ENCODE peak calls at places on chromosomes 6 and 20, in five cellular contexts. One of them, this sample, is unnamed.

GRCh38 chr6:53395986-53396385 is 47.2 kb upstream of the ELOVL5 start:
- DNase-seq in HCT116: no peak
- DNase-seq in uterus: no peak
- DNase-seq in tibial artery: no peak
- DNase-seq in psoas muscle: no peak
- DNase-seq in this sample: no peak

GRCh38 chr6:81736428-81736827 is 16.1 kb downstream of the TENT5A start:
- DNase-seq in HCT116: no peak
- DNase-seq in uterus: no peak
- DNase-seq in tibial artery: no peak
- DNase-seq in psoas muscle: no peak
- DNase-seq in this sample: no peak

GRCh38 chr6:112362827-112363565 is 15.9 kb downstream of the RFPL4B start:
- DNase-seq in HCT116: no peak
- DNase-seq in uterus: no peak
- DNase-seq in tibial artery: no peak
- DNase-seq in psoas muscle: no peak
- DNase-seq in this sample: no peak

GRCh38 chr6:112983741-112984221 is 636.7 kb downstream of the RFPL4B start:
- DNase-seq in HCT116: no peak
- DNase-seq in uterus: no peak
- DNase-seq in tibial artery: no peak
- DNase-seq in psoas muscle: no peak
- DNase-seq in this sample: no peak

GRCh38 chr20:61173966-61174725 is 77.9 kb upstream of the CDH4 start:
- DNase-seq in HCT116: no peak
- DNase-seq in uterus: no peak
- DNase-seq in tibial artery: no peak
- DNase-seq in psoas muscle: no peak
- DNase-seq in this sample: no peak

GRCh38 chr6:124073021-124073420 is 269.4 kb downstream of the NKAIN2 start:
- DNase-seq in HCT116: no peak
- DNase-seq in uterus: no peak
- DNase-seq in tibial artery: no peak
- DNase-seq in psoas muscle: no peak
- DNase-seq in this sample: no peak

GRCh38 chr20:34293119-34293518 is 10.0 kb downstream of the AHCY start:
- DNase-seq in HCT116: no peak
- DNase-seq in uterus: no peak
- DNase-seq in tibial artery: no peak
- DNase-seq in psoas muscle: no peak
- DNase-seq in this sample: no peak

GRCh38 chr6:152099816-152100618 is 292.5 kb downstream of the ESR1 start:
- DNase-seq in HCT116: no peak
- DNase-seq in uterus: no peak
- DNase-seq in tibial artery: peak; percentile 47
- DNase-seq in psoas muscle: peak; percentile 81
- DNase-seq in this sample: peak; percentile 73

GRCh38 chr6:37319156-37319555 is 34.6 kb upstream of the RNF8 start:
- DNase-seq in HCT116: no peak
- DNase-seq in uterus: no peak
- DNase-seq in tibial artery: no peak
- DNase-seq in psoas muscle: no peak
- DNase-seq in this sample: no peak

GRCh38 chr20:58886546-58886945 is 34.0 kb downstream of the GNAS start:
- DNase-seq in HCT116: no peak
- DNase-seq in uterus: no peak
- DNase-seq in tibial artery: no peak
- DNase-seq in psoas muscle: no peak
- DNase-seq in this sample: no peak

GRCh38 chr6:107361568-107362270 is 97.6 kb downstream of the PDSS2 start:
- DNase-seq in HCT116: no peak
- DNase-seq in uterus: no peak
- DNase-seq in tibial artery: no peak
- DNase-seq in psoas muscle: no peak
- DNase-seq in this sample: no peak

GRCh38 chr6:15254074-15254975 is 8.5 kb downstream of the JARID2 start:
- DNase-seq in HCT116: no peak
- DNase-seq in uterus: no peak
- DNase-seq in tibial artery: no peak
- DNase-seq in psoas muscle: no peak
- DNase-seq in this sample: no peak

GRCh38 chr20:34604980-34605788 is 46.7 kb downstream of the MAP1LC3A start:
- DNase-seq in HCT116: no peak
- DNase-seq in uterus: peak; percentile 53
- DNase-seq in tibial artery: no peak
- DNase-seq in psoas muscle: no peak
- DNase-seq in this sample: no peak

GRCh38 chr6:15110721-15111354 is 135.0 kb upstream of the JARID2 start:
- DNase-seq in HCT116: no peak
- DNase-seq in uterus: no peak
- DNase-seq in tibial artery: no peak
- DNase-seq in psoas muscle: no peak
- DNase-seq in this sample: no peak

GRCh38 chr6:149995971-149996370 is 29.4 kb downstream of the RAET1L start:
- DNase-seq in HCT116: no peak
- DNase-seq in uterus: no peak
- DNase-seq in tibial artery: no peak
- DNase-seq in psoas muscle: no peak
- DNase-seq in this sample: no peak

GRCh38 chr6:169669889-169670288 is 31.9 kb downstream of the WDR27 start:
- DNase-seq in HCT116: no peak
- DNase-seq in uterus: no peak
- DNase-seq in tibial artery: no peak
- DNase-seq in psoas muscle: no peak
- DNase-seq in this sample: no peak

GRCh38 chr6:148593813-148594170 is 153.0 kb upstream of the UST start:
- DNase-seq in HCT116: no peak
- DNase-seq in uterus: no peak
- DNase-seq in tibial artery: no peak
- DNase-seq in psoas muscle: no peak
- DNase-seq in this sample: no peak

GRCh38 chr6:27542485-27542884 is 69.6 kb upstream of the ZNF184 start:
- DNase-seq in HCT116: no peak
- DNase-seq in uterus: no peak
- DNase-seq in tibial artery: no peak
- DNase-seq in psoas muscle: no peak
- DNase-seq in this sample: no peak

GRCh38 chr6:17907467-17908229 is 79.8 kb downstream of the KIF13A start:
- DNase-seq in HCT116: peak; percentile 48
- DNase-seq in uterus: peak; percentile 80
- DNase-seq in tibial artery: peak; percentile 89
- DNase-seq in psoas muscle: peak; percentile 90
- DNase-seq in this sample: peak; percentile 91

GRCh38 chr20:51712501-51713212 is 55.5 kb downstream of the ATP9A start:
- DNase-seq in HCT116: peak; percentile 15
- DNase-seq in uterus: no peak
- DNase-seq in tibial artery: no peak
- DNase-seq in psoas muscle: no peak
- DNase-seq in this sample: no peak

GRCh38 chr6:14925627-14926026 is 320.2 kb upstream of the JARID2 start:
- DNase-seq in HCT116: no peak
- DNase-seq in uterus: no peak
- DNase-seq in tibial artery: no peak
- DNase-seq in psoas muscle: no peak
- DNase-seq in this sample: no peak

GRCh38 chr6:97885844-97886243 is 602.8 kb upstream of the MMS22L start:
- DNase-seq in HCT116: no peak
- DNase-seq in uterus: no peak
- DNase-seq in tibial artery: no peak
- DNase-seq in psoas muscle: no peak
- DNase-seq in this sample: no peak

GRCh38 chr20:63333241-63333836 is 27.8 kb downstream of the CHRNA4 start:
- DNase-seq in HCT116: no peak
- DNase-seq in uterus: no peak
- DNase-seq in tibial artery: no peak
- DNase-seq in psoas muscle: peak; percentile 44
- DNase-seq in this sample: no peak

GRCh38 chr6:116218172-116218633 is 35.7 kb downstream of the TSPYL4 start:
- DNase-seq in HCT116: no peak
- DNase-seq in uterus: no peak
- DNase-seq in tibial artery: no peak
- DNase-seq in psoas muscle: no peak
- DNase-seq in this sample: no peak

GRCh38 chr6:34970487-34970886 is 81.4 kb downstream of the ANKS1A start:
- DNase-seq in HCT116: no peak
- DNase-seq in uterus: no peak
- DNase-seq in tibial artery: no peak
- DNase-seq in psoas muscle: no peak
- DNase-seq in this sample: no peak

GRCh38 chr6:118804091-118804490 is 89.9 kb upstream of the ASF1A start:
- DNase-seq in HCT116: no peak
- DNase-seq in uterus: no peak
- DNase-seq in tibial artery: no peak
- DNase-seq in psoas muscle: no peak
- DNase-seq in this sample: no peak

GRCh38 chr6:143233563-143234285 is 173.0 kb downstream of the AIG1 start:
- DNase-seq in HCT116: no peak
- DNase-seq in uterus: no peak
- DNase-seq in tibial artery: no peak
- DNase-seq in psoas muscle: no peak
- DNase-seq in this sample: no peak

GRCh38 chr20:58219342-58219700 is 9.1 kb downstream of the ANKRD60 start:
- DNase-seq in HCT116: no peak
- DNase-seq in uterus: no peak
- DNase-seq in tibial artery: no peak
- DNase-seq in psoas muscle: no peak
- DNase-seq in this sample: no peak

GRCh38 chr20:61482425-61482887 is 230.4 kb downstream of the CDH4 start:
- DNase-seq in HCT116: no peak
- DNase-seq in uterus: no peak
- DNase-seq in tibial artery: no peak
- DNase-seq in psoas muscle: no peak
- DNase-seq in this sample: no peak

GRCh38 chr20:15111654-15112053 is 774.2 kb upstream of the FLRT3 start:
- DNase-seq in HCT116: no peak
- DNase-seq in uterus: no peak
- DNase-seq in tibial artery: no peak
- DNase-seq in psoas muscle: no peak
- DNase-seq in this sample: no peak

DNA sequence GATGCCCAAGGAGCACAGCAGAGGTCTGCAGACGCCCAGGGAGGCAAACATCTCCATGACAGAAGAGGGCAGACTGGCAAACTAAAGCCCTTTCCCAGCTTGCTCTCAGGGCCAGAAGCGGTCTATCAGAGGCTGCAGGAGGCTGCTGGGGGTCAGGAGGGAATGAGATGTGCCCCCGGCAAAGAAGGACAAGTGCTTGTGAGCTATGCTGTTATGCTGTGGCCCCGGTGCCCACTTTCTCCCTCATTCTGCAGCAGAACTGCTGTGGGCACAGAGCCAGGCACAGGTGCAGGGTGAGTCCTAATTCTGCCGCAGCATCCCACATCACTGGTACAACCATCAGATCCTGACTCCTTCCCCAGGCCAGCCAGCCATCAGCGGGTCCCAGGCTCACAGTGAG is 46.4 kb downstream of the LRFN2 start:
- DNase-seq in HCT116: no peak
- DNase-seq in uterus: no peak
- DNase-seq in tibial artery: no peak
- DNase-seq in psoas muscle: no peak
- DNase-seq in this sample: no peak
- H3K27me3 ChIP-seq in HCT116: peaks cover 25% of the 10 kb centered on the region
- H3K27me3 ChIP-seq in uterus: no peaks in the 10 kb centered on the region
- H3K27me3 ChIP-seq in tibial artery: no peaks in the 10 kb centered on the region
- H3K27me3 ChIP-seq in psoas muscle: no peaks in the 10 kb centered on the region
- H3K27me3 ChIP-seq in this sample: no peaks in the 10 kb centered on the region

GRCh38 chr20:13220857-13221297 is at the start of gene ISM1:
- DNase-seq in HCT116: no peak
- DNase-seq in uterus: no peak
- DNase-seq in tibial artery: peak; percentile 29
- DNase-seq in psoas muscle: peak; percentile 56
- DNase-seq in this sample: no peak
- H3K27me3 ChIP-seq in HCT116: peaks cover 55% of the 10 kb centered on the region
- H3K27me3 ChIP-seq in uterus: no peaks in the 10 kb centered on the region
- H3K27me3 ChIP-seq in tibial artery: no peaks in the 10 kb centered on the region
- H3K27me3 ChIP-seq in psoas muscle: peaks cover 2% of the 10 kb centered on the region
- H3K27me3 ChIP-seq in this sample: peaks cover 5% of the 10 kb centered on the region

DNA sequence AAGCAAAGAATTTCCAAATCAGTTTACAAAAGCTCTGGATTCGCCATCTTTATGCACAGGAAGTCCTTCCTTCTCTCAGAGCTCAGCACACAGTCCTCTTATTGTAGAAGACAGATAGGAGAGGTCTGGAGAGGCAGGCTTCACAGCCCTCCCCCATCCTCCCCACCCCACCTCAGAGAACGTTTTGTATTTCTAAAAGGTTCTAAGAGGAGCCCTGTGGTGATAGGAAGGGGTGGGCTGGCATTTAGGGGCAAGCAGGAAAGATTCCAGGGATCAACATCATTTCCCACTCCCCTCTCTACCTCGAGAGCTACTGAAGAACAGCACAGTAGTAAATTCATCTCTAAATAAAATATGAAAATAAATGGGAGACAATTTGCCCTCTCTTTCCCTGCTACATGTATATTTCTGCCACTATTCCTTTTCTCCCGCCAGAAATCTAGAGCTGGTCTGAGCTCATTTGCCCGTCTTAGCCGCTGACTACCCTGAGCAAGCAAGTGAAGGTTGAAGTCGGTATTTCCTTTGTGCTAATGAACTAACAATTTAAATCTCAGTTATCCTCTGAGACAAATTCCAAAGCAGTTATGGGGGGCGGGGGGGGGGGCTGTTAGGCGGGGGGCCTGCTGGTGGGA is 18.8 kb downstream of the TFAP2A start:
- DNase-seq in HCT116: no peak
- DNase-seq in uterus: no peak
- DNase-seq in tibial artery: no peak
- DNase-seq in psoas muscle: no peak
- DNase-seq in this sample: no peak
- H3K27me3 ChIP-seq in HCT116: no peaks in the 10 kb centered on the region
- H3K27me3 ChIP-seq in uterus: peaks cover 3% of the 10 kb centered on the region
- H3K27me3 ChIP-seq in tibial artery: no peaks in the 10 kb centered on the region
- H3K27me3 ChIP-seq in psoas muscle: peaks cover 33% of the 10 kb centered on the region
- H3K27me3 ChIP-seq in this sample: peaks cover 14% of the 10 kb centered on the region

DNA sequence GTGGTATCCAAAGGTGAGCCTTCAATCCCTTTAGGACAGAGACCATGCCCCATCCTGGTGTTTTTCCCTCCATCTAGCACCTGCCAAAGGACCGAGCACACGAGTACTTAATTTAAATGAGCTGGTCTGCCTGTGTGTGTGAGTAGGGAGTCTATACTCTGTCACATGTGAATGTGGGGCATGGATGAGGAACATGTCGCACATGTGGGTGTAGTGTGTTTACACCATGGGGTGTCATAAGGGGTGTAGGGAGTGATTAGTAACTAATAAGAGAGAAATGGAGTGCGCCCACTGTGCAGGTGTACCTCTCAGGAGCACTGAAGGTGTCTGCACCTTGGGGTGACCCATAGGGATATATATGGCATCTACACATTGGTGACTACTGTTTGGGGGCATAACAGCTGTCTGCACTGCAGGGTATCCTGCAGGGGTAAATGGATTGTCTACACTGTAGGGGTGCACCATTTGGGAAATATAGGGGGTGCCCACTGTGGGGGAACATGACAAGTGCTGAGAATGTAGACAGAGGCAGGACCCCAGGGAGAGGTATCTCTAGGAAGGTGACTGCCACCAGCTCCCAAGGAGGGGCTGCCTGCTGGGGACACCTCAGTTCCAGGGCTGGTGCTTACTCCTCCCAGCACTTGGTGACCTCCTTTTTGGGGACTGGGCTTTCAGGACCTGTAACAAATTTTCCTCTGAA is 53.5 kb downstream of the EBF4 start:
- DNase-seq in HCT116: no peak
- DNase-seq in uterus: no peak
- DNase-seq in tibial artery: no peak
- DNase-seq in psoas muscle: no peak
- DNase-seq in this sample: no peak
- H3K27me3 ChIP-seq in HCT116: no peaks in the 10 kb centered on the region
- H3K27me3 ChIP-seq in uterus: no peaks in the 10 kb centered on the region
- H3K27me3 ChIP-seq in tibial artery: no peaks in the 10 kb centered on the region
- H3K27me3 ChIP-seq in psoas muscle: no peaks in the 10 kb centered on the region
- H3K27me3 ChIP-seq in this sample: no peaks in the 10 kb centered on the region

This sample was measured in ascending aorta.